ENCODE peak calls at places on chromosomes 11 and 22, in seven cellular contexts. One of them, this sample, is unnamed. For H3K4me1, the result is how much of the 10 kb centered on the place peaks cover.

GRCh38 chr11:134120143-134120850 is 51.4 kb downstream of the JAM3 start:
- DNase-seq in CD4-positive, CD25-positive, alpha-beta regulatory T cell: no peak
- DNase-seq in OCI-LY7: no peak
- DNase-seq in CD8-positive, alpha-beta memory T cell: no peak
- DNase-seq in right atrium auricular region: peak
- DNase-seq in tibial artery: peak
- DNase-seq in cardiac muscle cell: peak
- DNase-seq in this sample: no peak

GRCh38 chr11:102727890-102728289 is 3.1 kb upstream of the MMP8 start:
- DNase-seq in CD4-positive, CD25-positive, alpha-beta regulatory T cell: no peak
- DNase-seq in OCI-LY7: no peak
- DNase-seq in CD8-positive, alpha-beta memory T cell: no peak
- DNase-seq in right atrium auricular region: no peak
- DNase-seq in tibial artery: no peak
- DNase-seq in cardiac muscle cell: peak
- DNase-seq in this sample: no peak

GRCh38 chr11:5719703-5720495 is 16.3 kb upstream of the OR56B1 start:
- DNase-seq in CD4-positive, CD25-positive, alpha-beta regulatory T cell: no peak
- DNase-seq in OCI-LY7: no peak
- DNase-seq in CD8-positive, alpha-beta memory T cell: no peak
- DNase-seq in right atrium auricular region: no peak
- DNase-seq in tibial artery: no peak
- DNase-seq in cardiac muscle cell: no peak
- DNase-seq in this sample: no peak

GRCh38 chr11:27710536-27710935 is 10.3 kb upstream of the BDNF start:
- DNase-seq in CD4-positive, CD25-positive, alpha-beta regulatory T cell: no peak
- DNase-seq in OCI-LY7: no peak
- DNase-seq in CD8-positive, alpha-beta memory T cell: no peak
- DNase-seq in right atrium auricular region: no peak
- DNase-seq in tibial artery: no peak
- DNase-seq in cardiac muscle cell: no peak
- DNase-seq in this sample: no peak

GRCh38 chr11:58574851-58575250 is 805 bp downstream of the LPXN start:
- DNase-seq in CD4-positive, CD25-positive, alpha-beta regulatory T cell: no peak
- DNase-seq in OCI-LY7: no peak
- DNase-seq in CD8-positive, alpha-beta memory T cell: no peak
- DNase-seq in right atrium auricular region: no peak
- DNase-seq in tibial artery: no peak
- DNase-seq in cardiac muscle cell: peak
- DNase-seq in this sample: no peak

GRCh38 chr11:130634981-130635473 is 186.6 kb downstream of the ADAMTS15 start:
- DNase-seq in CD4-positive, CD25-positive, alpha-beta regulatory T cell: no peak
- DNase-seq in OCI-LY7: no peak
- DNase-seq in CD8-positive, alpha-beta memory T cell: no peak
- DNase-seq in right atrium auricular region: no peak
- DNase-seq in tibial artery: peak
- DNase-seq in cardiac muscle cell: no peak
- DNase-seq in this sample: no peak

GRCh38 chr22:39721456-39722325 is 151.1 kb downstream of the CACNA1I start:
- DNase-seq in CD4-positive, CD25-positive, alpha-beta regulatory T cell: no peak
- DNase-seq in OCI-LY7: no peak
- DNase-seq in CD8-positive, alpha-beta memory T cell: no peak
- DNase-seq in right atrium auricular region: no peak
- DNase-seq in tibial artery: peak
- DNase-seq in cardiac muscle cell: no peak
- DNase-seq in this sample: no peak

GRCh38 chr11:94546886-94547285 is 3.2 kb downstream of the FUT4 start:
- DNase-seq in CD4-positive, CD25-positive, alpha-beta regulatory T cell: no peak
- DNase-seq in OCI-LY7: no peak
- DNase-seq in CD8-positive, alpha-beta memory T cell: no peak
- DNase-seq in right atrium auricular region: no peak
- DNase-seq in tibial artery: no peak
- DNase-seq in cardiac muscle cell: no peak
- DNase-seq in this sample: no peak

GRCh38 chr11:100719809-100720221 is 32.7 kb downstream of the ARHGAP42 start:
- DNase-seq in CD4-positive, CD25-positive, alpha-beta regulatory T cell: no peak
- DNase-seq in OCI-LY7: no peak
- DNase-seq in CD8-positive, alpha-beta memory T cell: no peak
- DNase-seq in right atrium auricular region: no peak
- DNase-seq in tibial artery: peak
- DNase-seq in cardiac muscle cell: peak
- DNase-seq in this sample: no peak

GRCh38 chr11:106697058-106697457 is 321.2 kb downstream of the GUCY1A2 start:
- DNase-seq in CD4-positive, CD25-positive, alpha-beta regulatory T cell: no peak
- DNase-seq in OCI-LY7: no peak
- DNase-seq in CD8-positive, alpha-beta memory T cell: no peak
- DNase-seq in right atrium auricular region: no peak
- DNase-seq in tibial artery: no peak
- DNase-seq in cardiac muscle cell: peak
- DNase-seq in this sample: no peak

GRCh38 chr11:69744435-69744834 is 30.7 kb downstream of the FGF4 start:
- DNase-seq in CD4-positive, CD25-positive, alpha-beta regulatory T cell: no peak
- DNase-seq in OCI-LY7: no peak
- DNase-seq in CD8-positive, alpha-beta memory T cell: no peak
- DNase-seq in right atrium auricular region: no peak
- DNase-seq in tibial artery: no peak
- DNase-seq in cardiac muscle cell: peak
- DNase-seq in this sample: no peak

GRCh38 chr11:125514336-125515101 is 18.5 kb upstream of the FEZ1 start:
- DNase-seq in CD4-positive, CD25-positive, alpha-beta regulatory T cell: peak
- DNase-seq in OCI-LY7: peak
- DNase-seq in CD8-positive, alpha-beta memory T cell: peak
- DNase-seq in right atrium auricular region: no peak
- DNase-seq in tibial artery: no peak
- DNase-seq in cardiac muscle cell: peak
- DNase-seq in this sample: peak

GRCh38 chr11:12402691-12403120 is 25.3 kb downstream of the PARVA start:
- DNase-seq in CD4-positive, CD25-positive, alpha-beta regulatory T cell: no peak
- DNase-seq in OCI-LY7: no peak
- DNase-seq in CD8-positive, alpha-beta memory T cell: no peak
- DNase-seq in right atrium auricular region: no peak
- DNase-seq in tibial artery: no peak
- DNase-seq in cardiac muscle cell: peak
- DNase-seq in this sample: no peak

GRCh38 chr11:12397953-12398352 is 20.6 kb downstream of the PARVA start:
- DNase-seq in CD4-positive, CD25-positive, alpha-beta regulatory T cell: no peak
- DNase-seq in OCI-LY7: no peak
- DNase-seq in CD8-positive, alpha-beta memory T cell: no peak
- DNase-seq in right atrium auricular region: peak
- DNase-seq in tibial artery: peak
- DNase-seq in cardiac muscle cell: peak
- DNase-seq in this sample: no peak

GRCh38 chr11:12402027-12402426 is 24.7 kb downstream of the PARVA start:
- DNase-seq in CD4-positive, CD25-positive, alpha-beta regulatory T cell: no peak
- DNase-seq in OCI-LY7: no peak
- DNase-seq in CD8-positive, alpha-beta memory T cell: no peak
- DNase-seq in right atrium auricular region: no peak
- DNase-seq in tibial artery: no peak
- DNase-seq in cardiac muscle cell: no peak
- DNase-seq in this sample: no peak

GRCh38 chr11:12403122-12403994 is 26.0 kb downstream of the PARVA start:
- DNase-seq in CD4-positive, CD25-positive, alpha-beta regulatory T cell: no peak
- DNase-seq in OCI-LY7: no peak
- DNase-seq in CD8-positive, alpha-beta memory T cell: no peak
- DNase-seq in right atrium auricular region: no peak
- DNase-seq in tibial artery: no peak
- DNase-seq in cardiac muscle cell: peak
- DNase-seq in this sample: no peak

DNA sequence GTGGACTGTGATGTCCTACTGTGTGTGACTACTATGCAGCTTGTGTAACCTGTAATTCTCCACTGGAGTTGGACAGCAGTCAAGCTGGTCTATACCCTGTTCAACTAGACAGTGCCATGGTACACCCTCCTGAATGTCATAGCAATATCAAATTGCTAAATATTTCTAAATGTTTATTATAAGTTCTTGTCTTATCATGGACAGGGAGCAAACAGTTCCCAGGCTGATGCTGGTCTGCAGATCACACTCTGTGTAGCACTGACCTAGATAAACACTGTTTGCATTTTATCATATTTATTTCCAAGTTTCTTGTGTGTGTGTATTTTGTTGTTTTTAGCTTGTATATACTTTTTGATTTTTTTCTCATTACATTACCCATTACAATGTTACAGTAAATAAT is 22.0 kb downstream of the PARVA start:
- DNase-seq in CD4-positive, CD25-positive, alpha-beta regulatory T cell: no peak
- DNase-seq in OCI-LY7: no peak
- DNase-seq in CD8-positive, alpha-beta memory T cell: no peak
- DNase-seq in right atrium auricular region: no peak
- DNase-seq in tibial artery: no peak
- DNase-seq in cardiac muscle cell: no peak
- DNase-seq in this sample: no peak
- H3K4me1 ChIP-seq in CD4-positive, CD25-positive, alpha-beta regulatory T cell: under half
- H3K4me1 ChIP-seq in OCI-LY7: under half
- H3K4me1 ChIP-seq in CD8-positive, alpha-beta memory T cell: under half
- H3K4me1 ChIP-seq in right atrium auricular region: under half
- H3K4me1 ChIP-seq in tibial artery: under half
- H3K4me1 ChIP-seq in cardiac muscle cell: under half
- H3K4me1 ChIP-seq in this sample: under half

GRCh38 chr11:117217141-117217609 is 14.7 kb downstream of the PCSK7 start:
- DNase-seq in CD4-positive, CD25-positive, alpha-beta regulatory T cell: no peak
- DNase-seq in OCI-LY7: no peak
- DNase-seq in CD8-positive, alpha-beta memory T cell: no peak
- DNase-seq in right atrium auricular region: no peak
- DNase-seq in tibial artery: peak
- DNase-seq in cardiac muscle cell: peak
- DNase-seq in this sample: no peak
- H3K27ac ChIP-seq in CD4-positive, CD25-positive, alpha-beta regulatory T cell: peak
- H3K27ac ChIP-seq in OCI-LY7: no peak
- H3K27ac ChIP-seq in CD8-positive, alpha-beta memory T cell: no peak
- H3K27ac ChIP-seq in right atrium auricular region: peak
- H3K27ac ChIP-seq in tibial artery: peak
- H3K27ac ChIP-seq in cardiac muscle cell: no peak
- H3K27ac ChIP-seq in this sample: no peak

GRCh38 chr22:49642331-49642730 is 185.3 kb downstream of the BRD1 start:
- DNase-seq in CD4-positive, CD25-positive, alpha-beta regulatory T cell: no peak
- DNase-seq in OCI-LY7: no peak
- DNase-seq in CD8-positive, alpha-beta memory T cell: no peak
- DNase-seq in right atrium auricular region: no peak
- DNase-seq in tibial artery: no peak
- DNase-seq in cardiac muscle cell: no peak
- DNase-seq in this sample: no peak

GRCh38 chr22:49640366-49641095 is 187.1 kb downstream of the BRD1 start:
- DNase-seq in CD4-positive, CD25-positive, alpha-beta regulatory T cell: no peak
- DNase-seq in OCI-LY7: no peak
- DNase-seq in CD8-positive, alpha-beta memory T cell: no peak
- DNase-seq in right atrium auricular region: no peak
- DNase-seq in tibial artery: no peak
- DNase-seq in cardiac muscle cell: no peak
- DNase-seq in this sample: no peak

GRCh38 chr22:49643466-49643865 is 184.2 kb downstream of the BRD1 start:
- DNase-seq in CD4-positive, CD25-positive, alpha-beta regulatory T cell: no peak
- DNase-seq in OCI-LY7: no peak
- DNase-seq in CD8-positive, alpha-beta memory T cell: no peak
- DNase-seq in right atrium auricular region: no peak
- DNase-seq in tibial artery: no peak
- DNase-seq in cardiac muscle cell: no peak
- DNase-seq in this sample: no peak

GRCh38 chr22:49642741-49643140 is 184.9 kb downstream of the BRD1 start:
- DNase-seq in CD4-positive, CD25-positive, alpha-beta regulatory T cell: no peak
- DNase-seq in OCI-LY7: no peak
- DNase-seq in CD8-positive, alpha-beta memory T cell: no peak
- DNase-seq in right atrium auricular region: no peak
- DNase-seq in tibial artery: no peak
- DNase-seq in cardiac muscle cell: no peak
- DNase-seq in this sample: no peak

GRCh38 chr22:49641770-49642313 is 185.8 kb downstream of the BRD1 start:
- DNase-seq in CD4-positive, CD25-positive, alpha-beta regulatory T cell: no peak
- DNase-seq in OCI-LY7: no peak
- DNase-seq in CD8-positive, alpha-beta memory T cell: no peak
- DNase-seq in right atrium auricular region: no peak
- DNase-seq in tibial artery: no peak
- DNase-seq in cardiac muscle cell: no peak
- DNase-seq in this sample: no peak
- H3K4me1 ChIP-seq in CD4-positive, CD25-positive, alpha-beta regulatory T cell: under half
- H3K4me1 ChIP-seq in OCI-LY7: under half
- H3K4me1 ChIP-seq in CD8-positive, alpha-beta memory T cell: under half
- H3K4me1 ChIP-seq in right atrium auricular region: under half
- H3K4me1 ChIP-seq in tibial artery: under half
- H3K4me1 ChIP-seq in cardiac muscle cell: under half
- H3K4me1 ChIP-seq in this sample: under half

GRCh38 chr22:29012923-29013322 is 48.7 kb downstream of the C22orf31 start:
- DNase-seq in CD4-positive, CD25-positive, alpha-beta regulatory T cell: no peak
- DNase-seq in OCI-LY7: no peak
- DNase-seq in CD8-positive, alpha-beta memory T cell: no peak
- DNase-seq in right atrium auricular region: no peak
- DNase-seq in tibial artery: no peak
- DNase-seq in cardiac muscle cell: no peak
- DNase-seq in this sample: no peak

GRCh38 chr22:29014301-29014700 is 47.3 kb downstream of the C22orf31 start:
- DNase-seq in CD4-positive, CD25-positive, alpha-beta regulatory T cell: no peak
- DNase-seq in OCI-LY7: no peak
- DNase-seq in CD8-positive, alpha-beta memory T cell: no peak
- DNase-seq in right atrium auricular region: no peak
- DNase-seq in tibial artery: no peak
- DNase-seq in cardiac muscle cell: no peak
- DNase-seq in this sample: no peak

GRCh38 chr22:29014773-29015172 is 46.9 kb downstream of the C22orf31 start:
- DNase-seq in CD4-positive, CD25-positive, alpha-beta regulatory T cell: no peak
- DNase-seq in OCI-LY7: no peak
- DNase-seq in CD8-positive, alpha-beta memory T cell: no peak
- DNase-seq in right atrium auricular region: no peak
- DNase-seq in tibial artery: no peak
- DNase-seq in cardiac muscle cell: no peak
- DNase-seq in this sample: no peak

GRCh38 chr22:29018293-29019189 is 43.1 kb downstream of the C22orf31 start:
- DNase-seq in CD4-positive, CD25-positive, alpha-beta regulatory T cell: no peak
- DNase-seq in OCI-LY7: no peak
- DNase-seq in CD8-positive, alpha-beta memory T cell: no peak
- DNase-seq in right atrium auricular region: no peak
- DNase-seq in tibial artery: no peak
- DNase-seq in cardiac muscle cell: no peak
- DNase-seq in this sample: no peak

DNA sequence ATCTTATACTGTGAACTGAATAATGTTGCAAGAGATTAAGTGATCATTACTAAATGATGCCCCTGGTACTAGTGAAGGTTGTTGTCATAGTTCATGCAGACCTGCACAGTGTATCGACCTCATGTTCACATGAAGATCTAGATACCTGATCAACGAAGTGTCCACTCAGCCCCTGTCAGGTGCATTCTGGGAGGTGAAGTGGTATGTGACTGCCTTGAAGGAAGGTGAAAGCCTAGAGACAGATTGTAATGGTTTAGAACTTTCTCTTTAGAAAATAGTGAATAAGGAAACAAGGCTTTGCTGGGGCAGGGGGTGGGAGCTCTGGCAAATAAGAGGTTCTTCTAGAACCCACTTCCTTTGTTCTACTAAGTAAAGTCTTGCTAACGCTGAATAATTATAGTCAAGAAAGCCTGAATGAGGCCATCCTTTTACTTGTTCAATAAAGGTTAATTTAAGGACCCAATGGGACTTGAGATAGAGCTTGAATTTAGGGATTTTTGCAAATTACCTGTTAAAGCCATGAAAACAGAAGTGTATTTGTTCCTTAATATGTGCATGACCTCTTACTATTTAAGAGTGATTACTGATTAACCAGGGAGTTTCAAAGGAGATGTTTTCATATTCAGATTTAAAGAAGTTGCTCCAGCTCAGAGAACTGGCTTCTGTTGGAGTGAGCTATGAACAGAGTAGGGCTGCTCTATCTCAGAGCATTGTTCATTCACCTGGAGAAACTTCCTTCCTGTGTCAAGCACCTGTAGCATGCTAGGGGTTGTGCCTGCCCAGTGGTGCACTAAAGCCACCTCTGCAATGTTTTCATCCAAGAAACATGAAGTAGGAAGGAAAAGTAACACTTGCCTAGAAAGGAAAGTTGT is 45.3 kb downstream of the C22orf31 start:
- DNase-seq in CD4-positive, CD25-positive, alpha-beta regulatory T cell: no peak
- DNase-seq in OCI-LY7: peak
- DNase-seq in CD8-positive, alpha-beta memory T cell: no peak
- DNase-seq in right atrium auricular region: no peak
- DNase-seq in tibial artery: no peak
- DNase-seq in cardiac muscle cell: no peak
- DNase-seq in this sample: no peak
- H3K27ac ChIP-seq in CD4-positive, CD25-positive, alpha-beta regulatory T cell: no peak
- H3K27ac ChIP-seq in OCI-LY7: no peak
- H3K27ac ChIP-seq in CD8-positive, alpha-beta memory T cell: no peak
- H3K27ac ChIP-seq in right atrium auricular region: no peak
- H3K27ac ChIP-seq in tibial artery: no peak
- H3K27ac ChIP-seq in cardiac muscle cell: no peak
- H3K27ac ChIP-seq in this sample: no peak